ENCODE peak calls at places on chromosome 20, in ten cellular contexts. H is heart right ventricle, B is RWPE2, Y is body of pancreas, P is activated B cell treated with CpG ODN at 0.5 μM for 24 hours, W is GM12878, J is lung, T is lower lobe of right lung, S is foreskin keratinocyte, Q is PC-3. L is an unnamed sample.

GRCh38 chr20:48827880-48828733 is at the start of gene PREX1:
- ATAC-seq in H (peak), B (peak), Y (peak), P (peak), W (peak), J (peak), T (peak), S (peak), Q (peak), L (peak)

GRCh38 chr20:32456869-32457421 is 98.8 kb downstream of the ASXL1 start:
- ATAC-seq in H (peak), B (peak), Y (peak), P (peak), W (peak), J (peak), T (peak), S (peak), Q (peak), L (peak)

GRCh38 chr20:50213531-50214106 is 23.0 kb downstream of the CEBPB start:
- ATAC-seq in H (no peak), B (no peak), Y (no peak), P (no peak), W (no peak), J (no peak), T (no peak), S (no peak), Q (no peak), L (no peak)

GRCh38 chr20:47897461-47897860 is 112.2 kb upstream of the SULF2 start:
- ATAC-seq in H (no peak), B (no peak), Y (no peak), P (no peak), W (no peak), J (no peak), T (no peak), S (no peak), Q (no peak), L (no peak)

GRCh38 chr20:35742741-35743523 is 872 bp upstream of the RBM39 start:
- ATAC-seq in H (no peak), B (no peak), Y (no peak), P (peak), W (peak), J (no peak), T (peak), S (no peak), Q (no peak), L (no peak)

GRCh38 chr20:6164421-6165341 is 41.9 kb upstream of the FERMT1 start:
- ATAC-seq in H (peak), B (no peak), Y (peak), P (no peak), W (no peak), J (no peak), T (peak), S (no peak), Q (no peak), L (peak)

GRCh38 chr20:24149881-24150307 is 161.3 kb upstream of the GGTLC1 start:
- ATAC-seq in H (peak), B (peak), Y (peak), P (no peak), W (peak), J (no peak), T (peak), S (peak), Q (peak), L (no peak)

GRCh38 chr20:17657898-17658647 is 24.0 kb downstream of the RRBP1 start:
- ATAC-seq in H (no peak), B (no peak), Y (no peak), P (no peak), W (no peak), J (no peak), T (no peak), S (peak), Q (no peak), L (no peak)

GRCh38 chr20:36149469-36149868 is 5.1 kb upstream of the EPB41L1 start:
- ATAC-seq in H (peak), B (no peak), Y (no peak), P (no peak), W (no peak), J (no peak), T (no peak), S (no peak), Q (no peak), L (no peak)

GRCh38 chr20:7765221-7765620 is 175.0 kb downstream of the HAO1 start:
- ATAC-seq in H (no peak), B (no peak), Y (no peak), P (no peak), W (peak), J (no peak), T (no peak), S (no peak), Q (no peak), L (no peak)

GRCh38 chr20:36043892-36044515 is 75.6 kb downstream of the CNBD2 start:
- ATAC-seq in H (no peak), B (peak), Y (no peak), P (no peak), W (no peak), J (no peak), T (no peak), S (no peak), Q (peak), L (no peak)

GRCh38 chr20:62624325-62624690 is 18.0 kb upstream of the SLCO4A1 start:
- ATAC-seq in H (peak), B (peak), Y (peak), P (peak), W (peak), J (no peak), T (peak), S (peak), Q (peak), L (no peak)

GRCh38 chr20:35715611-35716010 is 16.4 kb downstream of the ROMO1 start:
- ATAC-seq in H (no peak), B (no peak), Y (no peak), P (no peak), W (no peak), J (no peak), T (no peak), S (no peak), Q (no peak), L (no peak)

GRCh38 chr20:40673442-40673841 is 15.6 kb downstream of the MAFB start:
- ATAC-seq in H (no peak), B (peak), Y (peak), P (no peak), W (no peak), J (no peak), T (peak), S (peak), Q (no peak), L (no peak)

GRCh38 chr20:23613676-23614075 is 8.0 kb upstream of the CST9 start:
- ATAC-seq in H (peak), B (no peak), Y (peak), P (no peak), W (no peak), J (no peak), T (peak), S (no peak), Q (no peak), L (peak)

GRCh38 chr20:57977588-57977987 is 250.9 kb downstream of the ANKRD60 start:
- ATAC-seq in H (peak), B (no peak), Y (no peak), P (no peak), W (no peak), J (no peak), T (no peak), S (no peak), Q (no peak), L (no peak)

GRCh38 chr20:36847710-36848040 is 28.3 kb upstream of the TLDC2 start:
- ATAC-seq in H (no peak), B (no peak), Y (no peak), P (no peak), W (no peak), J (no peak), T (no peak), S (peak), Q (no peak), L (peak)

GRCh38 chr20:45347297-45347935 is 808 bp downstream of the SDC4 start:
- ATAC-seq in H (no peak), B (no peak), Y (peak), P (peak), W (peak), J (no peak), T (no peak), S (no peak), Q (no peak), L (no peak)

GRCh38 chr20:25538838-25539665 is 46.3 kb downstream of the NINL start:
- ATAC-seq in H (peak), B (no peak), Y (no peak), P (peak), W (peak), J (no peak), T (peak), S (peak), Q (no peak), L (no peak)

DNA sequence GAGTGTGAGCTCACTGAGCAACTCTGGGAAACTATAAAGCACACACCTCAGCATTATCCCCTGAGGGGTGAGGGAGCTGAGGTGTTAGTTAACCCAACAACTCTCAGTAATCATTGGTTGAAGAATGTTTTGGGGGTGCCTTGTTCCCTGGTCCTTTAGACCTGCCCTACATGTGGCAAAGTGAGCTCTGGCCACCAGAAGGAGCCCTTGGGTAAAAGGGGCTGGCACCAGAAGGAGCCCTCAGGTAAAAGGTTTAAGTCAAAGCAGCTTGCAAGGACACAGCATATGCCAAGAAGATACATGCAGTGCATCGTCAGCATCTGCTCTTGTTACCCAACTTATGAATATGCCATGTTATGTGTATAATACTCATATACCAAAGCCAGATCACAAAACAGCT is 1081.7 kb downstream of the KIF16B start:
- ATAC-seq in H (no peak), B (peak), Y (no peak), P (no peak), W (peak), J (no peak), T (no peak), S (peak), Q (no peak), L (no peak)
- TF ChIP-seq CTCF in H (no peak), B (peak), Y (no peak), P (no peak), W (peak), J (no peak), T (peak), S (peak), Q (peak), L (no peak)

GRCh38 chr20:53594068-53595017 is 704 bp upstream of the ZNF217 start:
- ATAC-seq in H (peak), B (peak), Y (peak), P (peak), W (peak), J (peak), T (peak), S (peak), Q (peak), L (peak)
- TF ChIP-seq CTCF in H (peak), B (peak), Y (peak), P (no peak), W (peak), J (no peak), T (peak), S (peak), Q (no peak), L (peak)

DNA sequence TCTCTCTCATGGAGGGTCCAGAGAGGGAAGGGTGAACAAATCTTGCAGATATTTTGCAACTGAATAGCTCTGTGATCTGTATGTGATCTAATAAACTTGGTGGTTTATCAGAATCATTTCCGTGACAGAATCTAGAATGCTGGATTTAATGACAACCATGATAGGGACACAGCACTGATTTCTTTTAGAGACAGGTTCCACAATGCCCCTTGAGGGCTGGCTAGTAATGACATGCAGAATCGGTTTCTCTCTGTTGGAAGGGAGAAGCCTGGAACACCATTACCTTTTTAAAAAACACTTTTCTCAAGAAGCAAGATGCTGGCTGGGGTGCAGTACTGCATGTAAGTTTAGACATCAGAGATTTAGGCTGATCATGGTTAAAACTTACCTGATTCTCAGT is 313.4 kb downstream of the CDH26 start:
- ATAC-seq in H (no peak), B (peak), Y (no peak), P (no peak), W (no peak), J (no peak), T (no peak), S (peak), Q (no peak), L (no peak)
- TF ChIP-seq CTCF in H (peak), B (peak), Y (no peak), P (no peak), W (no peak), J (no peak), T (no peak), S (peak), Q (no peak), L (no peak)

GRCh38 chr20:4025125-4025524 is 9.8 kb upstream of the RNF24 start:
- ATAC-seq in H (no peak), B (no peak), Y (no peak), P (no peak), W (no peak), J (no peak), T (no peak), S (no peak), Q (no peak), L (no peak)

GRCh38 chr20:4025679-4026078 is 10.3 kb upstream of the RNF24 start:
- ATAC-seq in H (no peak), B (no peak), Y (no peak), P (no peak), W (no peak), J (no peak), T (no peak), S (no peak), Q (no peak), L (no peak)

GRCh38 chr20:4027590-4028265 is 12.4 kb upstream of the RNF24 start:
- ATAC-seq in H (no peak), B (peak), Y (no peak), P (no peak), W (no peak), J (no peak), T (no peak), S (peak), Q (peak), L (no peak)

GRCh38 chr20:4022386-4023350 is 7.3 kb upstream of the RNF24 start:
- ATAC-seq in H (no peak), B (no peak), Y (no peak), P (no peak), W (no peak), J (no peak), T (no peak), S (no peak), Q (no peak), L (no peak)

GRCh38 chr20:4026093-4026601 is 10.8 kb upstream of the RNF24 start:
- ATAC-seq in H (peak), B (peak), Y (no peak), P (no peak), W (no peak), J (no peak), T (peak), S (peak), Q (peak), L (no peak)
- TF ChIP-seq CTCF in H (peak), B (peak), Y (no peak), P (no peak), W (peak), J (no peak), T (peak), S (peak), Q (peak), L (peak)